ENCODE peak calls at places on chromosomes 13 and 19, in five cellular contexts. O, Y, R, E and U are unnamed samples.

GRCh38 chr19:4908311-4908710 is 990 bp upstream of the UHRF1 start:
- DNase-seq in O (no peak), Y (no peak), R (no peak), E (no peak), U (no peak)

GRCh38 chr13:107427531-107427930 is 787.8 kb downstream of the LIG4 start:
- DNase-seq in O (no peak), Y (no peak), R (no peak), E (no peak), U (no peak)

GRCh38 chr19:38319421-38320258 is at the start of gene KCNK6:
- DNase-seq in O (peak), Y (peak), R (no peak), E (peak), U (no peak)

GRCh38 chr13:51682691-51683090 is 98.4 kb downstream of the WDFY2 start:
- DNase-seq in O (no peak), Y (no peak), R (peak), E (no peak), U (no peak)

GRCh38 chr13:84481958-84482357 is 599.7 kb upstream of the SLITRK1 start:
- DNase-seq in O (no peak), Y (no peak), R (no peak), E (no peak), U (no peak)

GRCh38 chr19:57587529-57587928 is 3.6 kb downstream of the ZIK1 start:
- DNase-seq in O (no peak), Y (no peak), R (no peak), E (no peak), U (no peak)

GRCh38 chr19:1469936-1470863 is 8.8 kb downstream of the C19orf25 start:
- DNase-seq in O (peak), Y (peak), R (peak), E (no peak), U (peak)

GRCh38 chr19:3375221-3376088 is 9.1 kb downstream of the NFIC start:
- DNase-seq in O (no peak), Y (no peak), R (no peak), E (no peak), U (no peak)

GRCh38 chr19:31534786-31535185 is 185.6 kb upstream of the TSHZ3 start:
- DNase-seq in O (no peak), Y (no peak), R (no peak), E (no peak), U (no peak)

GRCh38 chr19:53540091-53540490 is 2.1 kb downstream of the ZNF331 start:
- DNase-seq in O (no peak), Y (no peak), R (no peak), E (no peak), U (no peak)

GRCh38 chr13:112453207-112453829 is 77.2 kb downstream of the SPACA7 start:
- DNase-seq in O (no peak), Y (no peak), R (no peak), E (no peak), U (no peak)

GRCh38 chr19:648904-649733 is 9.4 kb downstream of the FGF22 start:
- DNase-seq in O (no peak), Y (no peak), R (no peak), E (no peak), U (no peak)

GRCh38 chr19:13036366-13036976 is 41.2 kb downstream of the NFIX start:
- DNase-seq in O (no peak), Y (no peak), R (peak), E (no peak), U (peak)

GRCh38 chr19:14410775-14411134 is 8.4 kb downstream of the DDX39A start:
- DNase-seq in O (no peak), Y (no peak), R (no peak), E (no peak), U (no peak)

GRCh38 chr13:96075953-96076543 is 13.9 kb upstream of the HS6ST3 start:
- DNase-seq in O (no peak), Y (no peak), R (peak), E (no peak), U (no peak)

GRCh38 chr13:113951246-113951999 is 22.5 kb downstream of the C13orf46 start:
- DNase-seq in O (peak), Y (peak), R (peak), E (no peak), U (peak)

GRCh38 chr13:76389321-76389720 is 496.9 kb downstream of the KCTD12 start:
- DNase-seq in O (no peak), Y (no peak), R (no peak), E (no peak), U (no peak)

GRCh38 chr19:35332817-35333216 is 3.8 kb downstream of the CD22 start:
- DNase-seq in O (peak), Y (peak), R (no peak), E (no peak), U (no peak)

GRCh38 chr13:23050126-23050525 is 130.7 kb upstream of the SGCG start:
- DNase-seq in O (no peak), Y (no peak), R (no peak), E (no peak), U (no peak)

GRCh38 chr19:41555752-41556151 is 20.2 kb upstream of the CEACAM21 start:
- DNase-seq in O (no peak), Y (no peak), R (no peak), E (no peak), U (no peak)

GRCh38 chr19:42290523-42291436 is 11.2 kb upstream of the PRR19 start:
- DNase-seq in O (peak), Y (peak), R (peak), E (peak), U (no peak)

GRCh38 chr19:1672038-1672768 is 19.8 kb upstream of the TCF3 start:
- DNase-seq in O (peak), Y (peak), R (peak), E (peak), U (no peak)

GRCh38 chr19:14375582-14376291 is 5.5 kb upstream of the ADGRE5 start:
- DNase-seq in O (no peak), Y (no peak), R (no peak), E (no peak), U (no peak)